ENCODE peak calls at places on chromosomes 6 and 20, in six cellular contexts. F is left lung, Y is neural crest cell, H is fibroblast of lung, C is spleen, P is psoas muscle. T is an unnamed sample.

GRCh38 chr6:15444881-15445280 is 199.0 kb downstream of the JARID2 start:
- DNase-seq in C (no peak), Y (no peak), P (no peak), H (peak), F (no peak), T (no peak)

GRCh38 chr6:122903266-122903915 is 92.6 kb upstream of the CLVS2 start:
- DNase-seq in Y (no peak), F (no peak), H (no peak), C (no peak), P (no peak), T (no peak)

GRCh38 chr20:48526936-48527335 is 300.9 kb downstream of the PREX1 start:
- DNase-seq in H (no peak), F (no peak), C (no peak), Y (no peak), P (no peak), T (no peak)

GRCh38 chr20:16864958-16865357 is 116.8 kb downstream of the OTOR start:
- DNase-seq in H (no peak), F (no peak), P (no peak), Y (no peak), C (no peak), T (no peak)

GRCh38 chr20:22584922-22585785 is 782 bp upstream of the FOXA2 start:
- DNase-seq in C (no peak), Y (no peak), P (no peak), H (no peak), F (peak), T (no peak)

GRCh38 chr6:31446481-31446880 is 43.1 kb downstream of the MICA start:
- DNase-seq in C (no peak), H (no peak), P (no peak), Y (no peak), F (no peak), T (no peak)

GRCh38 chr6:56314683-56315523 is 67.5 kb upstream of the COL21A1 start:
- DNase-seq in P (no peak), C (no peak), Y (peak), H (peak), F (no peak), T (peak)

GRCh38 chr6:80364206-80364605 is 257.7 kb downstream of the BCKDHB start:
- DNase-seq in P (no peak), H (no peak), F (no peak), C (no peak), Y (no peak), T (no peak)

GRCh38 chr20:46070215-46070910 is 19.4 kb downstream of the NCOA5 start:
- DNase-seq in C (no peak), Y (no peak), H (peak), P (no peak), F (no peak), T (no peak)

GRCh38 chr6:42010185-42010872 is 40.0 kb upstream of the TAF8 start:
- DNase-seq in F (no peak), C (peak), Y (no peak), P (no peak), H (no peak), T (no peak)

GRCh38 chr6:30749554-30750378 is 5.4 kb upstream of the IER3 start:
- DNase-seq in F (no peak), H (no peak), C (no peak), Y (no peak), P (no peak), T (peak)

GRCh38 chr6:158815915-158816314 is 3.3 kb downstream of the EZR start:
- DNase-seq in H (no peak), Y (no peak), F (no peak), P (no peak), C (no peak), T (no peak)

GRCh38 chr20:18091624-18092023 is 33.9 kb upstream of the OVOL2 start:
- DNase-seq in H (no peak), Y (no peak), F (no peak), P (no peak), C (no peak), T (peak)

GRCh38 chr6:43990275-43990626 is 137.0 kb downstream of the MRPL14 start:
- DNase-seq in F (no peak), H (peak), P (peak), C (no peak), Y (no peak), T (no peak)

GRCh38 chr6:166697113-166697512 is 70.1 kb upstream of the RPS6KA2 start:
- DNase-seq in Y (no peak), F (no peak), H (no peak), C (no peak), P (no peak), T (no peak)

GRCh38 chr6:84282566-84282965 is 55.1 kb upstream of the CEP162 start:
- DNase-seq in C (no peak), F (no peak), Y (no peak), P (peak), H (peak), T (peak)

DNA sequence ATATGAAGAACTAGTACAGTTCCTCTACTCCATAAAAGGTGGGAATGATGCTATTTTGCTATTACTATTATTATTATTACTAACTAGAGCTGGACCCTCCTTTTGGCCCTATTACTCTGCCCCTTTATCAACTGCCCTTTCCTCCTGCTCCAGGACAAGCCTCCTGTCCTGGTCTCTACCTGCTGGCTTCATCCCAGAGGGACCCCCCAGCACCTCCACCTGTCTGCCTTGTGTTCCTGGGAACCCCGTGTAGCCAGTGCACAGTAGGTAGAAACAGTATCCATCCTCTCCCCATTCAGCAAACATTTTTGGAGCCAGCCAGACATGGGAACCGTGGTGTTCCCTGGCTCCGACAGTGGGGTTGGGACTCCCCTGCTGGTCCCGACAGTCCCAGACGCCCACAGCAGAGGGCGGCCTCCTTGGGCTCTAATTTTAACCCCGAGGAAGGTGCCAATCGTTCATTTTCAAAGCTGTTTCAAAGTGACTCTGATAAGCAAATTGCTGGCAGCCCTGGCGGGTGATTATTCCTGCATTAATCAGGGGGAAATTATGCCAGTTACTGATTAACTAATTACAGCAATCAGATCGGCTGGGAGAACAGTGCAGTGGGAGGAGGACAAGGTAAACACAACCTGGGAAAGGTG is 44.2 kb upstream of the MDGA1 start:
- DNase-seq in Y (peak), H (no peak), P (no peak), F (no peak), C (no peak), T (peak)
- TF ChIP-seq CTCF in Y (peak), H (peak), P (peak), F (no peak), C (no peak), T (peak)

DNA sequence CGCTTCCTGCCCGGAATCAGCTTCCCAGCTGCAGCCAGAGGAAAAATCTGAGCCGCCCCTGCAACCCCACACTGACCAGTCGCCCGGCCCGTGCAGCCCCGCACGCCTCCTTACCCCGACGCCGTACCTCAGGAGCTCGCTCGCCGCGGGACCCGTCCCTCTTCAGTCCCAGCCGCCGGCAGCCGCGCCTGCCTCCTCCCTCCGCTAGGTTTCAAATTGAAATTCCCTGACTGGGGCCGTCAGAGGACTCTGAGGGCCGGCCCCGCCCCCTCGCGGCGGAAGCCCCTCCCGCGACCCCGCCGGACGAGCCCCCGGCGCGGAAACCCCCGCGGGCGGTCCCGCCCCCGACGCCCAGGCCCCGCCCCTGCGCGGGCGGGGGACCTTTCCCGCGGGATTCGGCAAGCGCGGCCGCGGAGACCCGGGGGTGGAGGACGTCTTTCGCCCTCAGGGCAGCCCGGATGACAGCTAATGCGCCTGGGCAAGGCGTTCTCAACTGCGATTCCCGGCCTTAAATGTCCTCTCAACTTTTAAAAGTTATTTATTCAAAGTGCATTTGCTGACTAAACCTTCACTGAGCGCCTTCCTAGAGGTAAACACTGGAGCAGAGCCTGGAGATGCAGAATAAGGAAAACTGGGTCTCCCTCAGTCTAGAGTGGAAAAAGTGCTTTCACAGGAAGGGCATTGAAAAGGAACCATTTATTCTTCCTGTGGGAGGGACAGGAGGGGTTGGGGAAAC is at the start of gene EPB41L2:
- DNase-seq in H (peak), P (peak), C (peak), F (peak), Y (peak), T (peak)
- TF ChIP-seq CTCF in H (no peak), P (peak), C (peak), F (peak), Y (peak), T (no peak)

DNA sequence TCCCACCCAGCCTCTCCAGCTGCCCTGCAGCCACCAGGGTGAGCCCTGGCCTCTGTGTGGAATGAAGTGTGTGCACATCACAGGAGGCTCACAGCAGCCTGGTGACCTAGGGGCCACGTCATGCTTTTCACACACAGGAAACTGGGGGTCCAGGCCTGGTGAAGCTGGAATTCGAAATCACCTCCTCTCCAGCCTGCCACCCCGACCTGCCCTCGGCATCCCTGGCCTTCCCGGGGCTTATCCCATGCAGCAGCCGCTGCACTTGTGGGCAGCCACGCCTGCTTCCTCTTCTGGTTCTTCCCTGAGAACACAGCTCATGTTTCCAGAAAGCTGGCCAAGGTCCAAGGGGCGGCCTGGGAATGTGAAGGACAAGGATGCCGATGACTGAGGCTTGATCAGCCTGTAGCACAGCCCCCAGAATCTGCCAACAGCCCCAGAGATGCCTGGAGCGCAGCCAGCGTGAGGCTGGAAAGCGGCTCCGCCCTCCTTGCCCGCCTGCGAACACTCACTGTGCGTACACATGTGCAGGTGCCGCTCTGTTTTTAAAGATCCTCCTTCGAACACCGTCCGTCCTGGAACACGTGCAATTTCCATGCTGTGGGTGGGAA is 4.2 kb upstream of the NTSR1 start:
- DNase-seq in P (peak), C (peak), F (peak), H (peak), Y (no peak), T (peak)
- TF ChIP-seq CTCF in P (no peak), C (no peak), F (no peak), H (no peak), Y (no peak), T (no peak)

GRCh38 chr6:69162811-69163210 is 527.7 kb downstream of the ADGRB3 start:
- DNase-seq in P (no peak), Y (no peak), C (no peak), F (no peak), H (peak), T (no peak)

DNA sequence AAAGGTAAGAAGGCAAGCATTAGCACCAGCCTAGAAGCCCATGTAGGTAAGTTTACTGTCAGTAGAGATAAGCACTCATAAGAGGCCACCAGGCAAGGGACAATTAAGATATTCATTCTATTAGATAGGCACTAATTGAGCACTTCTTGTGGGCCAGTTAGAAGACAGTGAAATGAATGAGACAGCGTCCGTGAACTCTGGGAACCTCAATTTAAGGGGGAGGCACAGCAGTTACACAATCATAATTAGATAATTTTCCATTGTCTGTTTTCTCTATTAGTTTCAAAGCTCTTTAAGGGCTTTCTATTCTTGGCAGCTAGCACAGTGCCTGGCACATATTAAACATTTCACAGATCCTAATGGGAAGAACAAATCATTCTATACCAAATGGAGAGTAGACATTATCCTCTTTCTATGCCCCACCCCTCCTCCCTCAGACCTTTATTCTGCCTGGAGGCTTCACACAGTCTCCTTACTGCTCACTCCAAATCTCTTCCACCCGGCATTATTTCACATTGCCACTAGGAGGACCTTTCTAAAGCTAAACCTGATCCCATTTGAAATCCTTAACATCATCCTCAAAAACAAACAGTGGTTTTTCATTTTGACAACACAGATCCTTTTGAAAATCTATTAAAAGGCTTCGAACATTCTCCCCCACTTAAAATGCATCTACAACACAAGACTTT is 529.6 kb downstream of the ADGRB3 start:
- DNase-seq in P (no peak), H (peak), Y (no peak), C (no peak), F (no peak), T (peak)
- TF ChIP-seq CTCF in P (no peak), H (no peak), Y (peak), C (no peak), F (no peak), T (peak)

DNA sequence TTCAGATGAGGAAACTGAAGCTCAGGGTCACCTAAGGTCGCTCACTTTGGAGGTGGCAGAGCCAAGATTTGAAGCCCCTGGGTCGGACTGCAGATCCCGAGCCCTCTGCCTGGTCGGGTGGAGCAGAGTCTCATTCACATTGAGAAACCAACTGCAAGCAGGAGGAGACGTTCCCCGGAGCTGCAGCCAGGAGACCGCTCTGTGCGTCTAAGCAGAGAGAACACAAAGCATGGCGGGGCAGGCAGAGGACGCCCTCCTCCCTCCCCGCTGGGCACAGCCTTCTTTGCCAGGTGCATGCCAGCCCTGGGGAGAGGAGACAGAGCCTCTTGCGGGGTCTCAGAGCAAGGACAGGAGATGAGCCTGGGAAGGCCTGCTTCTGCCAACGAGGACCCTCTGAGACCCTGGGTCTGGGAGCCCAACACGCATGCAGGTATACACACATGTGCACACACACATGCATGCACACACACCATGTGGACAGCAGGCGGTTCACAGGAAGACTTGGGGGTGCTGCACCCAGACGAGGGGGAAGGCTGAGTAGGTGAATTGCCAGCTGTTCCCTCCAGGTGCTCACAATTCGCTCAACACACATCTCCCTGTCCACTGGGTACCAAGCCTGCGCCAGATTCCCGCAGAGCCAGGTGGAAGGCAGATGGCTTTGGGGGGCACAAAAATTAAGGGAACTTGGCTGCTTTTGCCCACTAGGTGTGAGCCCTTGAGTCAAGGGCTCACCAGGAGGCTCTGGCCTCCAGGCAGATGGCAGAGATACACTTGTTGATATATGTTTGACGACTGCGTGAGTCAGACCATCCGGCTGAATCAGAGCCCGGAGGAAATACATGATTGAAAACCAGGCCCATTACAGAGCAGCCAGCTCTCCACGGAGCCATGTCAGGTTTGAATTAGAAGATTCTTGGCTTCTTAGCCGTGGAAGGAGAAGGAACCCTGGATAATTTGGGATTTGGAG is 5.5 kb upstream of the NTSR1 start:
- DNase-seq in H (peak), F (peak), C (no peak), P (no peak), Y (no peak), T (peak)
- TF ChIP-seq CTCF in H (peak), F (no peak), C (no peak), P (no peak), Y (no peak), T (peak)